ENCODE peak calls at places on chromosomes 5 and 9, in eight cellular contexts. L is testis, I is mesenchymal stem cell, R is mesendoderm, Q is Caco-2, X is A549, T is ovary, M is aorta. H is an unnamed sample.

GRCh38 chr9:34566191-34566849 is 23.2 kb downstream of the CNTFR start:
- DNase-seq in L (no peak), I (no peak), R (no peak), Q (no peak), X (no peak), T (no peak), M (peak; percentile 19), H (no peak)

GRCh38 chr5:345404-346195 is 24.1 kb downstream of the AHRR start:
- DNase-seq in L (peak; percentile 58), I (no peak), R (peak; percentile 31), Q (no peak), X (no peak), T (peak; percentile 64), M (no peak), H (peak; percentile 44)

GRCh38 chr5:116032094-116032517 is at the start of gene ARL14EPL:
- DNase-seq in L (peak; percentile 38), I (peak; percentile 79), R (peak; percentile 68), Q (peak; percentile 38), X (peak; percentile 76), T (peak; percentile 42), M (peak; percentile 59), H (peak; percentile 24)

GRCh38 chr5:127988149-127988755 is 95.3 kb upstream of the SLC12A2 start:
- DNase-seq in L (no peak), I (peak; percentile 89), R (no peak), Q (no peak), X (peak; percentile 88), T (no peak), M (no peak), H (peak; percentile 72)

GRCh38 chr5:1950708-1951103 is 68.0 kb upstream of the IRX4 start:
- DNase-seq in L (no peak), I (no peak), R (no peak), Q (no peak), X (peak; percentile 36), T (no peak), M (no peak), H (no peak)

GRCh38 chr9:126025973-126026372 is 278.8 kb downstream of the PBX3 start:
- DNase-seq in L (no peak), I (no peak), R (no peak), Q (no peak), X (no peak), T (no peak), M (no peak), H (no peak)

GRCh38 chr5:124665035-124665434 is 81.4 kb downstream of the ZNF608 start:
- DNase-seq in L (no peak), I (no peak), R (no peak), Q (no peak), X (no peak), T (no peak), M (no peak), H (no peak)

GRCh38 chr9:137801023-137801319 is 76.6 kb upstream of the CACNA1B start:
- DNase-seq in L (no peak), I (no peak), R (no peak), Q (no peak), X (no peak), T (no peak), M (no peak), H (no peak)

GRCh38 chr5:67677422-67677970 is 480.9 kb upstream of the CD180 start:
- DNase-seq in L (no peak), I (no peak), R (peak; percentile 7), Q (no peak), X (no peak), T (no peak), M (no peak), H (no peak)

GRCh38 chr9:6024035-6024554 is 8.7 kb upstream of the RANBP6 start:
- DNase-seq in L (no peak), I (peak; percentile 23), R (peak; percentile 46), Q (no peak), X (peak; percentile 35), T (no peak), M (no peak), H (peak; percentile 16)

GRCh38 chr9:13444696-13445095 is 165.2 kb upstream of the MPDZ start:
- DNase-seq in L (no peak), I (no peak), R (no peak), Q (no peak), X (no peak), T (no peak), M (no peak), H (no peak)

GRCh38 chr5:109407913-109408312 is 1.9 kb downstream of the PJA2 start:
- DNase-seq in L (no peak), I (no peak), R (no peak), Q (no peak), X (no peak), T (no peak), M (no peak), H (no peak)

GRCh38 chr5:124061663-124062062 is 549.7 kb downstream of the CSNK1G3 start:
- DNase-seq in L (no peak), I (peak; percentile 9), R (no peak), Q (no peak), X (no peak), T (no peak), M (no peak), H (peak; percentile 48)

GRCh38 chr5:76854644-76855043 is 4.8 kb downstream of the S100Z start:
- DNase-seq in L (no peak), I (no peak), R (peak; percentile 35), Q (no peak), X (no peak), T (no peak), M (no peak), H (no peak)

GRCh38 chr9:104961238-104961637 is 33.3 kb upstream of the ABCA1 start:
- DNase-seq in L (no peak), I (peak; percentile 88), R (peak; percentile 97), Q (peak; percentile 51), X (peak; percentile 52), T (no peak), M (no peak), H (peak; percentile 85)

GRCh38 chr9:2657427-2657826 is 35.8 kb downstream of the VLDLR start:
- DNase-seq in L (no peak), I (no peak), R (no peak), Q (no peak), X (no peak), T (no peak), M (no peak), H (no peak)

GRCh38 chr5:103358305-103358996 is 99.9 kb downstream of the MACIR start:
- DNase-seq in L (no peak), I (no peak), R (no peak), Q (no peak), X (no peak), T (no peak), M (no peak), H (peak; percentile 61)

GRCh38 chr5:133232435-133232834 is 180.6 kb downstream of the HSPA4 start:
- DNase-seq in L (no peak), I (no peak), R (no peak), Q (no peak), X (no peak), T (no peak), M (no peak), H (no peak)
- H3K4me1 ChIP-seq in L (no peaks in the 10 kb centered on the region), I (no peaks in the 10 kb centered on the region), R (no peaks in the 10 kb centered on the region), Q (no peaks in the 10 kb centered on the region), X (peaks cover 25% of the 10 kb centered on the region), T (no peaks in the 10 kb centered on the region), M (no peaks in the 10 kb centered on the region), H (no peaks in the 10 kb centered on the region)

GRCh38 chr5:172901012-172901780 is 58.0 kb upstream of the RPL26L1 start:
- DNase-seq in L (peak; percentile 76), I (peak; percentile 91), R (peak; percentile 80), Q (peak; percentile 72), X (peak; percentile 94), T (peak; percentile 85), M (peak; percentile 91), H (no peak)

GRCh38 chr5:172904312-172904642 is 54.9 kb upstream of the RPL26L1 start:
- DNase-seq in L (no peak), I (no peak), R (no peak), Q (no peak), X (no peak), T (no peak), M (no peak), H (no peak)

GRCh38 chr5:172903790-172904189 is 55.4 kb upstream of the RPL26L1 start:
- DNase-seq in L (peak; percentile 57), I (peak; percentile 95), R (no peak), Q (no peak), X (peak; percentile 92), T (peak; percentile 76), M (peak; percentile 79), H (peak; percentile 43)

GRCh38 chr5:172902497-172903472 is 56.4 kb upstream of the RPL26L1 start:
- DNase-seq in L (peak; percentile 93), I (peak; percentile 91), R (peak; percentile 91), Q (peak; percentile 97), X (peak; percentile 99), T (peak; percentile 94), M (peak; percentile 86), H (peak; percentile 19)

GRCh38 chr5:172901788-172902496 is 57.3 kb upstream of the RPL26L1 start:
- DNase-seq in L (no peak), I (peak; percentile 80), R (peak; percentile 65), Q (peak; percentile 83), X (peak; percentile 92), T (no peak), M (no peak), H (no peak)
- H3K4me1 ChIP-seq in L (peaks cover 63% of the 10 kb centered on the region), I (peaks cover 70% of the 10 kb centered on the region), R (peaks cover 3% of the 10 kb centered on the region), Q (peaks cover 77% of the 10 kb centered on the region), X (peaks cover 100% of the 10 kb centered on the region), T (peaks cover 37% of the 10 kb centered on the region), M (no peaks in the 10 kb centered on the region), H (no peaks in the 10 kb centered on the region)

GRCh38 chr9:76697110-76697509 is 67.1 kb upstream of the PCA3 start:
- DNase-seq in L (no peak), I (no peak), R (no peak), Q (no peak), X (no peak), T (no peak), M (no peak), H (no peak)
- H3K4me1 ChIP-seq in L (no peaks in the 10 kb centered on the region), I (peaks cover 3% of the 10 kb centered on the region), R (peaks cover 3% of the 10 kb centered on the region), Q (no peaks in the 10 kb centered on the region), X (no peaks in the 10 kb centered on the region), T (no peaks in the 10 kb centered on the region), M (peaks cover 3% of the 10 kb centered on the region), H (no peaks in the 10 kb centered on the region)

GRCh38 chr5:168104811-168105481 is 186.5 kb upstream of the WWC1 start:
- DNase-seq in L (no peak), I (no peak), R (peak; percentile 57), Q (no peak), X (no peak), T (no peak), M (no peak), H (peak; percentile 70)

GRCh38 chr5:168106008-168106761 is 185.3 kb upstream of the WWC1 start:
- DNase-seq in L (no peak), I (no peak), R (no peak), Q (no peak), X (peak; percentile 8), T (no peak), M (no peak), H (no peak)

GRCh38 chr5:168110384-168110783 is 181.1 kb upstream of the WWC1 start:
- DNase-seq in L (no peak), I (no peak), R (peak; percentile 47), Q (no peak), X (no peak), T (no peak), M (no peak), H (peak; percentile 31)

GRCh38 chr5:168111433-168111832 is 180.0 kb upstream of the WWC1 start:
- DNase-seq in L (no peak), I (no peak), R (no peak), Q (no peak), X (no peak), T (no peak), M (no peak), H (no peak)

DNA sequence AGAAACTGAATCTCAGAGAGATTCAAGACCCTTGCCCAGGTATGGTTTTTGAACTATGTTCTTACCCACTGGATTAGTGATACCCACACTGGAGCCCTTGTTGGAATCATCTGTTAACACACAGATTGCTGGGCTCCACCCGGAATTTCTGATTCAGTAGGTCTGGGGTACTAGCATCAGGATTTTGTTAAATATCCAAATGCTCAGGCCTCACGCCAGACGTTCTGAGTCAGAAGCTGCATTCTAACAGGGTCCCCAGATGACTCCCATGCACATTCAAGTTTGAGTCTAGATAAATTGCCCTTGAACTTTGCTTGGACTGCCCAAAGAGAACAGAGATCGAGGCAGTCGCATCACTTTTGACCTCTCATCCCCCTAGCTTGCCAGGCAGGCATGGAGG is 182.0 kb upstream of the WWC1 start:
- DNase-seq in L (no peak), I (no peak), R (no peak), Q (no peak), X (no peak), T (no peak), M (no peak), H (no peak)
- H3K4me1 ChIP-seq in L (no peaks in the 10 kb centered on the region), I (peaks cover 14% of the 10 kb centered on the region), R (no peaks in the 10 kb centered on the region), Q (peaks cover 11% of the 10 kb centered on the region), X (peaks cover 3% of the 10 kb centered on the region), T (no peaks in the 10 kb centered on the region), M (no peaks in the 10 kb centered on the region), H (peaks cover 50% of the 10 kb centered on the region)